ENCODE peak calls at places on chromosome 5, in eight cellular contexts. One of them, this sample, is unnamed.
A peak's percentile ranks its signal among the peaks of the same experiment; 100 is the strongest.

GRCh38 chr5:130710596-130710995 is 454.5 kb downstream of the HINT1 start:
- DNase-seq in HCT116: no peak
- DNase-seq in Peyer's patch: no peak
- DNase-seq in CD8-positive, alpha-beta T cell: no peak
- DNase-seq in AG09309: no peak
- DNase-seq in astrocyte of the spinal cord: peak; percentile 91
- DNase-seq in esophagus squamous epithelium: no peak
- DNase-seq in fibroblast of mammary gland: peak; percentile 68
- DNase-seq in this sample: no peak

GRCh38 chr5:92916036-92916435 is 665.0 kb downstream of the NR2F1-AS1 start:
- DNase-seq in HCT116: no peak
- DNase-seq in Peyer's patch: no peak
- DNase-seq in CD8-positive, alpha-beta T cell: no peak
- DNase-seq in AG09309: no peak
- DNase-seq in astrocyte of the spinal cord: peak; percentile 38
- DNase-seq in esophagus squamous epithelium: no peak
- DNase-seq in fibroblast of mammary gland: peak; percentile 68
- DNase-seq in this sample: peak; percentile 39

GRCh38 chr5:171521219-171521633 is 101.8 kb downstream of the FGF18 start:
- DNase-seq in HCT116: peak; percentile 28
- DNase-seq in Peyer's patch: no peak
- DNase-seq in CD8-positive, alpha-beta T cell: no peak
- DNase-seq in AG09309: peak; percentile 84
- DNase-seq in astrocyte of the spinal cord: peak; percentile 91
- DNase-seq in esophagus squamous epithelium: no peak
- DNase-seq in fibroblast of mammary gland: peak; percentile 94
- DNase-seq in this sample: peak; percentile 95

GRCh38 chr5:72917371-72917776 is 38.5 kb upstream of the FCHO2 start:
- DNase-seq in HCT116: no peak
- DNase-seq in Peyer's patch: no peak
- DNase-seq in CD8-positive, alpha-beta T cell: no peak
- DNase-seq in AG09309: no peak
- DNase-seq in astrocyte of the spinal cord: no peak
- DNase-seq in esophagus squamous epithelium: no peak
- DNase-seq in fibroblast of mammary gland: no peak
- DNase-seq in this sample: no peak

GRCh38 chr5:15510092-15510491 is 10.1 kb downstream of the FBXL7 start:
- DNase-seq in HCT116: no peak
- DNase-seq in Peyer's patch: no peak
- DNase-seq in CD8-positive, alpha-beta T cell: no peak
- DNase-seq in AG09309: peak; percentile 68
- DNase-seq in astrocyte of the spinal cord: peak; percentile 52
- DNase-seq in esophagus squamous epithelium: no peak
- DNase-seq in fibroblast of mammary gland: peak; percentile 26
- DNase-seq in this sample: peak; percentile 96

GRCh38 chr5:9166202-9167147 is 379.4 kb downstream of the SEMA5A start:
- DNase-seq in HCT116: no peak
- DNase-seq in Peyer's patch: no peak
- DNase-seq in CD8-positive, alpha-beta T cell: no peak
- DNase-seq in AG09309: no peak
- DNase-seq in astrocyte of the spinal cord: no peak
- DNase-seq in esophagus squamous epithelium: no peak
- DNase-seq in fibroblast of mammary gland: no peak
- DNase-seq in this sample: peak; percentile 30

GRCh38 chr5:122237906-122238305 is 74.1 kb upstream of the SNCAIP start:
- DNase-seq in HCT116: no peak
- DNase-seq in Peyer's patch: no peak
- DNase-seq in CD8-positive, alpha-beta T cell: no peak
- DNase-seq in AG09309: no peak
- DNase-seq in astrocyte of the spinal cord: no peak
- DNase-seq in esophagus squamous epithelium: no peak
- DNase-seq in fibroblast of mammary gland: no peak
- DNase-seq in this sample: no peak

GRCh38 chr5:57524661-57525060 is 42.0 kb upstream of the ACTBL2 start:
- DNase-seq in HCT116: no peak
- DNase-seq in Peyer's patch: no peak
- DNase-seq in CD8-positive, alpha-beta T cell: no peak
- DNase-seq in AG09309: no peak
- DNase-seq in astrocyte of the spinal cord: no peak
- DNase-seq in esophagus squamous epithelium: no peak
- DNase-seq in fibroblast of mammary gland: no peak
- DNase-seq in this sample: no peak

GRCh38 chr5:83453937-83454336 is 17.6 kb upstream of the VCAN start:
- DNase-seq in HCT116: no peak
- DNase-seq in Peyer's patch: no peak
- DNase-seq in CD8-positive, alpha-beta T cell: no peak
- DNase-seq in AG09309: no peak
- DNase-seq in astrocyte of the spinal cord: no peak
- DNase-seq in esophagus squamous epithelium: no peak
- DNase-seq in fibroblast of mammary gland: no peak
- DNase-seq in this sample: no peak

GRCh38 chr5:89572696-89573095 is 689.7 kb upstream of the MEF2C start:
- DNase-seq in HCT116: no peak
- DNase-seq in Peyer's patch: no peak
- DNase-seq in CD8-positive, alpha-beta T cell: no peak
- DNase-seq in AG09309: peak; percentile 28
- DNase-seq in astrocyte of the spinal cord: peak; percentile 30
- DNase-seq in esophagus squamous epithelium: no peak
- DNase-seq in fibroblast of mammary gland: peak; percentile 41
- DNase-seq in this sample: peak; percentile 81

GRCh38 chr5:159913048-159913447 is 3.2 kb upstream of the ADRA1B start:
- DNase-seq in HCT116: no peak
- DNase-seq in Peyer's patch: no peak
- DNase-seq in CD8-positive, alpha-beta T cell: no peak
- DNase-seq in AG09309: peak; percentile 56
- DNase-seq in astrocyte of the spinal cord: peak; percentile 85
- DNase-seq in esophagus squamous epithelium: no peak
- DNase-seq in fibroblast of mammary gland: peak; percentile 94
- DNase-seq in this sample: peak; percentile 75

GRCh38 chr5:133381571-133382365 is 230.6 kb downstream of the FSTL4 start:
- DNase-seq in HCT116: no peak
- DNase-seq in Peyer's patch: no peak
- DNase-seq in CD8-positive, alpha-beta T cell: peak; percentile 17
- DNase-seq in AG09309: no peak
- DNase-seq in astrocyte of the spinal cord: no peak
- DNase-seq in esophagus squamous epithelium: no peak
- DNase-seq in fibroblast of mammary gland: no peak
- DNase-seq in this sample: no peak

GRCh38 chr5:154541553-154541952 is 63.5 kb upstream of the HAND1 start:
- DNase-seq in HCT116: peak; percentile 8
- DNase-seq in Peyer's patch: no peak
- DNase-seq in CD8-positive, alpha-beta T cell: no peak
- DNase-seq in AG09309: no peak
- DNase-seq in astrocyte of the spinal cord: no peak
- DNase-seq in esophagus squamous epithelium: no peak
- DNase-seq in fibroblast of mammary gland: no peak
- DNase-seq in this sample: no peak

GRCh38 chr5:91182763-91183162 is 200.4 kb downstream of the ARRDC3 start:
- DNase-seq in HCT116: no peak
- DNase-seq in Peyer's patch: no peak
- DNase-seq in CD8-positive, alpha-beta T cell: no peak
- DNase-seq in AG09309: peak; percentile 16
- DNase-seq in astrocyte of the spinal cord: no peak
- DNase-seq in esophagus squamous epithelium: no peak
- DNase-seq in fibroblast of mammary gland: peak; percentile 82
- DNase-seq in this sample: peak; percentile 85

GRCh38 chr5:108380531-108381021 is 1.3 kb downstream of the FBXL17 start:
- DNase-seq in HCT116: no peak
- DNase-seq in Peyer's patch: peak; percentile 62
- DNase-seq in CD8-positive, alpha-beta T cell: peak; percentile 66
- DNase-seq in AG09309: no peak
- DNase-seq in astrocyte of the spinal cord: peak; percentile 28
- DNase-seq in esophagus squamous epithelium: no peak
- DNase-seq in fibroblast of mammary gland: no peak
- DNase-seq in this sample: peak; percentile 5

GRCh38 chr5:106412606-106413005 is 1258.1 kb downstream of the EFNA5 start:
- DNase-seq in HCT116: no peak
- DNase-seq in Peyer's patch: no peak
- DNase-seq in CD8-positive, alpha-beta T cell: no peak
- DNase-seq in AG09309: no peak
- DNase-seq in astrocyte of the spinal cord: no peak
- DNase-seq in esophagus squamous epithelium: no peak
- DNase-seq in fibroblast of mammary gland: no peak
- DNase-seq in this sample: no peak

GRCh38 chr5:151881626-151882225 is 42.9 kb downstream of the GLRA1 start:
- DNase-seq in HCT116: no peak
- DNase-seq in Peyer's patch: no peak
- DNase-seq in CD8-positive, alpha-beta T cell: no peak
- DNase-seq in AG09309: no peak
- DNase-seq in astrocyte of the spinal cord: no peak
- DNase-seq in esophagus squamous epithelium: no peak
- DNase-seq in fibroblast of mammary gland: no peak
- DNase-seq in this sample: no peak

GRCh38 chr5:133818031-133818431 is 150.4 kb downstream of the C5orf15 start:
- DNase-seq in HCT116: no peak
- DNase-seq in Peyer's patch: no peak
- DNase-seq in CD8-positive, alpha-beta T cell: no peak
- DNase-seq in AG09309: no peak
- DNase-seq in astrocyte of the spinal cord: peak; percentile 15
- DNase-seq in esophagus squamous epithelium: no peak
- DNase-seq in fibroblast of mammary gland: peak; percentile 68
- DNase-seq in this sample: peak; percentile 8

GRCh38 chr5:176817369-176817841 is 7.0 kb downstream of the UNC5A start:
- DNase-seq in HCT116: no peak
- DNase-seq in Peyer's patch: no peak
- DNase-seq in CD8-positive, alpha-beta T cell: no peak
- DNase-seq in AG09309: no peak
- DNase-seq in astrocyte of the spinal cord: no peak
- DNase-seq in esophagus squamous epithelium: no peak
- DNase-seq in fibroblast of mammary gland: no peak
- DNase-seq in this sample: no peak

GRCh38 chr5:1244255-1244654 is 19.1 kb downstream of the SLC6A18 start:
- DNase-seq in HCT116: no peak
- DNase-seq in Peyer's patch: no peak
- DNase-seq in CD8-positive, alpha-beta T cell: no peak
- DNase-seq in AG09309: no peak
- DNase-seq in astrocyte of the spinal cord: no peak
- DNase-seq in esophagus squamous epithelium: no peak
- DNase-seq in fibroblast of mammary gland: no peak
- DNase-seq in this sample: no peak

GRCh38 chr5:1247811-1248210 is 22.6 kb downstream of the SLC6A18 start:
- DNase-seq in HCT116: no peak
- DNase-seq in Peyer's patch: no peak
- DNase-seq in CD8-positive, alpha-beta T cell: no peak
- DNase-seq in AG09309: no peak
- DNase-seq in astrocyte of the spinal cord: no peak
- DNase-seq in esophagus squamous epithelium: no peak
- DNase-seq in fibroblast of mammary gland: no peak
- DNase-seq in this sample: no peak

GRCh38 chr5:1244976-1245375 is 19.8 kb downstream of the SLC6A18 start:
- DNase-seq in HCT116: no peak
- DNase-seq in Peyer's patch: no peak
- DNase-seq in CD8-positive, alpha-beta T cell: no peak
- DNase-seq in AG09309: no peak
- DNase-seq in astrocyte of the spinal cord: no peak
- DNase-seq in esophagus squamous epithelium: no peak
- DNase-seq in fibroblast of mammary gland: no peak
- DNase-seq in this sample: no peak

GRCh38 chr5:1246711-1247431 is 21.7 kb downstream of the SLC6A18 start:
- DNase-seq in HCT116: no peak
- DNase-seq in Peyer's patch: peak; percentile 72
- DNase-seq in CD8-positive, alpha-beta T cell: no peak
- DNase-seq in AG09309: no peak
- DNase-seq in astrocyte of the spinal cord: no peak
- DNase-seq in esophagus squamous epithelium: no peak
- DNase-seq in fibroblast of mammary gland: peak; percentile 4
- DNase-seq in this sample: peak; percentile 3

GRCh38 chr5:1245901-1246576 is 20.9 kb downstream of the SLC6A18 start:
- DNase-seq in HCT116: no peak
- DNase-seq in Peyer's patch: no peak
- DNase-seq in CD8-positive, alpha-beta T cell: no peak
- DNase-seq in AG09309: no peak
- DNase-seq in astrocyte of the spinal cord: no peak
- DNase-seq in esophagus squamous epithelium: no peak
- DNase-seq in fibroblast of mammary gland: no peak
- DNase-seq in this sample: no peak
- H3K4me3 ChIP-seq in HCT116: no peak overlapping the region
- H3K4me3 ChIP-seq in Peyer's patch: no peak overlapping the region
- H3K4me3 ChIP-seq in CD8-positive, alpha-beta T cell: no peak overlapping the region
- H3K4me3 ChIP-seq in AG09309: no peak overlapping the region
- H3K4me3 ChIP-seq in astrocyte of the spinal cord: no peak overlapping the region
- H3K4me3 ChIP-seq in esophagus squamous epithelium: no peak overlapping the region
- H3K4me3 ChIP-seq in fibroblast of mammary gland: no peak overlapping the region
- H3K4me3 ChIP-seq in this sample: no peak overlapping the region

DNA sequence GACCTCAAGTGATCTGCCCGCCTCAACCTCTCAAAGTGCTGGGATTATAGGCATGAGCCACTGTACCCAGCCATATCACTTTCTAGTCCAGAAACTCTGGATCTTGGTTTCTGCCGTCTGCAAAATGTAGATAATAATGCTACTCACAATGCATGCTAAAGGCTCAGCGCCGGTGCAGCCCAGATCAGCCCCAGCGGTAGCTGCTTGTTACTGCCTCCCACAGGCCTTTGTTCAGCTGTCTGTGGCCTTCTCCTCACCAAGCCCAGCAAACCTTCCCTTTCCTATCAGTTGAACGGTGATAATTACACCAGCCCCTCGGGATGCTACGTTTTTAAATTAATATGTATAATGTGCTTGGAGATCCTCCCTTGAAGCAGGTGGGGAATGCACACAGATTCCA is 26.2 kb upstream of the MSX2 start:
- DNase-seq in HCT116: no peak
- DNase-seq in Peyer's patch: no peak
- DNase-seq in CD8-positive, alpha-beta T cell: no peak
- DNase-seq in AG09309: no peak
- DNase-seq in astrocyte of the spinal cord: no peak
- DNase-seq in esophagus squamous epithelium: no peak
- DNase-seq in fibroblast of mammary gland: no peak
- DNase-seq in this sample: no peak
- TF ChIP-seq CTCF in HCT116: no peak
- TF ChIP-seq CTCF in Peyer's patch: no peak
- TF ChIP-seq CTCF in CD8-positive, alpha-beta T cell: no peak
- TF ChIP-seq CTCF in AG09309: no peak
- TF ChIP-seq CTCF in astrocyte of the spinal cord: no peak
- TF ChIP-seq CTCF in esophagus squamous epithelium: no peak
- TF ChIP-seq CTCF in fibroblast of mammary gland: no peak
- TF ChIP-seq CTCF in this sample: peak; percentile 1

GRCh38 chr5:65987982-65988381 is 61.6 kb downstream of the ERBIN start:
- DNase-seq in HCT116: no peak
- DNase-seq in Peyer's patch: no peak
- DNase-seq in CD8-positive, alpha-beta T cell: no peak
- DNase-seq in AG09309: no peak
- DNase-seq in astrocyte of the spinal cord: no peak
- DNase-seq in esophagus squamous epithelium: no peak
- DNase-seq in fibroblast of mammary gland: no peak
- DNase-seq in this sample: no peak
- H3K4me3 ChIP-seq in HCT116: no peak overlapping the region
- H3K4me3 ChIP-seq in Peyer's patch: no peak overlapping the region
- H3K4me3 ChIP-seq in CD8-positive, alpha-beta T cell: no peak overlapping the region
- H3K4me3 ChIP-seq in AG09309: no peak overlapping the region
- H3K4me3 ChIP-seq in astrocyte of the spinal cord: no peak overlapping the region
- H3K4me3 ChIP-seq in esophagus squamous epithelium: no peak overlapping the region
- H3K4me3 ChIP-seq in fibroblast of mammary gland: no peak overlapping the region
- H3K4me3 ChIP-seq in this sample: no peak overlapping the region

GRCh38 chr5:109479260-109479860 is 69.6 kb upstream of the PJA2 start:
- DNase-seq in HCT116: no peak
- DNase-seq in Peyer's patch: no peak
- DNase-seq in CD8-positive, alpha-beta T cell: no peak
- DNase-seq in AG09309: no peak
- DNase-seq in astrocyte of the spinal cord: peak; percentile 49
- DNase-seq in esophagus squamous epithelium: no peak
- DNase-seq in fibroblast of mammary gland: peak; percentile 43
- DNase-seq in this sample: peak; percentile 32
- TF ChIP-seq CTCF in HCT116: peak; percentile 13
- TF ChIP-seq CTCF in Peyer's patch: no peak
- TF ChIP-seq CTCF in CD8-positive, alpha-beta T cell: peak; percentile 37
- TF ChIP-seq CTCF in AG09309: peak; percentile 39
- TF ChIP-seq CTCF in astrocyte of the spinal cord: peak; percentile 45
- TF ChIP-seq CTCF in esophagus squamous epithelium: no peak
- TF ChIP-seq CTCF in fibroblast of mammary gland: peak; percentile 45
- TF ChIP-seq CTCF in this sample: peak; percentile 60

GRCh38 chr5:170297589-170298462 is at the start of gene LCP2:
- DNase-seq in HCT116: no peak
- DNase-seq in Peyer's patch: no peak
- DNase-seq in CD8-positive, alpha-beta T cell: peak; percentile 68
- DNase-seq in AG09309: no peak
- DNase-seq in astrocyte of the spinal cord: no peak
- DNase-seq in esophagus squamous epithelium: no peak
- DNase-seq in fibroblast of mammary gland: no peak
- DNase-seq in this sample: no peak
- H3K4me3 ChIP-seq in HCT116: no peak within 1 kb of the TSS
- H3K4me3 ChIP-seq in Peyer's patch: peak within 1 kb of the TSS; percentile 57
- H3K4me3 ChIP-seq in CD8-positive, alpha-beta T cell: peak within 1 kb of the TSS; percentile 87
- H3K4me3 ChIP-seq in AG09309: no peak within 1 kb of the TSS
- H3K4me3 ChIP-seq in astrocyte of the spinal cord: no peak within 1 kb of the TSS
- H3K4me3 ChIP-seq in esophagus squamous epithelium: peak within 1 kb of the TSS; percentile 41
- H3K4me3 ChIP-seq in fibroblast of mammary gland: no peak within 1 kb of the TSS
- H3K4me3 ChIP-seq in this sample: no peak within 1 kb of the TSS

This sample was measured in AG10803.